ENCODE peak calls at places on chromosome 5, in six cellular contexts. T is GM12891, G is K562, C is HepG2, S is GM12878, N is H1. M is an unnamed sample.
A peak's percentile ranks its signal among the peaks of the same experiment; 100 is the strongest.

GRCh38 chr5:125376059-125376641 is 629.7 kb upstream of the ZNF608 start:
- DNase-seq in T (no peak), G (no peak), C (no peak), S (no peak), N (no peak), M (no peak)

GRCh38 chr5:72202331-72202825 is 95.1 kb downstream of the MAP1B start:
- DNase-seq in T (no peak), G (no peak), C (no peak), S (no peak), N (no peak), M (no peak)

GRCh38 chr5:11524188-11524587 is 380.1 kb downstream of the CTNND2 start:
- DNase-seq in T (no peak), G (no peak), C (no peak), S (no peak), N (no peak), M (no peak)

GRCh38 chr5:143322931-143323330 is 80.6 kb downstream of the NR3C1 start:
- DNase-seq in T (no peak), G (no peak), C (no peak), S (no peak), N (no peak), M (no peak)

GRCh38 chr5:148970228-148970627 is 92.6 kb downstream of the SH3TC2 start:
- DNase-seq in T (no peak), G (no peak), C (no peak), S (no peak), N (peak; percentile 40), M (no peak)

GRCh38 chr5:154493274-154493673 is 15.2 kb upstream of the HAND1 start:
- DNase-seq in T (no peak), G (no peak), C (no peak), S (no peak), N (peak; percentile 55), M (no peak)

GRCh38 chr5:151684690-151685361 is 1.9 kb downstream of the SPARC start:
- DNase-seq in T (no peak), G (peak; percentile 56), C (no peak), S (no peak), N (peak; percentile 72), M (no peak)

GRCh38 chr5:137291436-137291835 is 207.7 kb downstream of the SPOCK1 start:
- DNase-seq in T (no peak), G (no peak), C (no peak), S (no peak), N (peak; percentile 13), M (no peak)

GRCh38 chr5:111942661-111943401 is 185.8 kb upstream of the NREP start:
- DNase-seq in T (no peak), G (no peak), C (no peak), S (no peak), N (no peak), M (no peak)

GRCh38 chr5:2288466-2288865 is 405.7 kb upstream of the IRX4 start:
- DNase-seq in T (no peak), G (no peak), C (no peak), S (no peak), N (no peak), M (no peak)

GRCh38 chr5:33649801-33650482 is 209.2 kb downstream of the TARS1 start:
- DNase-seq in T (no peak), G (no peak), C (no peak), S (no peak), N (no peak), M (no peak)

GRCh38 chr5:188488-189481 is 2.5 kb upstream of the LRRC14B start:
- DNase-seq in T (peak; percentile 99), G (peak; percentile 92), C (peak; percentile 77), S (peak; percentile 28), N (peak; percentile 97), M (peak; percentile 97)

GRCh38 chr5:72378636-72379289 is 58.6 kb downstream of the PTCD2 start:
- DNase-seq in T (no peak), G (no peak), C (no peak), S (no peak), N (no peak), M (no peak)

GRCh38 chr5:134466241-134467069 is 54.8 kb upstream of the CDKN2AIPNL start:
- DNase-seq in T (peak; percentile 51), G (peak; percentile 93), C (peak; percentile 86), S (no peak), N (peak; percentile 88), M (peak; percentile 46)

GRCh38 chr5:163569284-163569683 is 63.9 kb downstream of the MAT2B start:
- DNase-seq in T (no peak), G (no peak), C (no peak), S (no peak), N (no peak), M (no peak)

GRCh38 chr5:77133061-77133758 is 46.1 kb upstream of the ZBED3 start:
- DNase-seq in T (no peak), G (no peak), C (peak; percentile 45), S (no peak), N (no peak), M (no peak)

GRCh38 chr5:168681556-168682183 is 102.5 kb upstream of the PANK3 start:
- DNase-seq in T (no peak), G (no peak), C (peak; percentile 16), S (no peak), N (no peak), M (no peak)

GRCh38 chr5:147481376-147481775 is 28.5 kb downstream of the DPYSL3 start:
- DNase-seq in T (no peak), G (no peak), C (no peak), S (no peak), N (no peak), M (no peak)

GRCh38 chr5:41778410-41778809 is 91.8 kb downstream of the OXCT1 start:
- DNase-seq in T (no peak), G (no peak), C (no peak), S (no peak), N (no peak), M (no peak)

GRCh38 chr5:159451197-159452052 is 121.1 kb upstream of the IL12B start:
- DNase-seq in T (no peak), G (no peak), C (no peak), S (no peak), N (no peak), M (no peak)

GRCh38 chr5:42655982-42656660 is 100.5 kb upstream of the CCDC152 start:
- DNase-seq in T (no peak), G (no peak), C (no peak), S (no peak), N (no peak), M (no peak)

GRCh38 chr5:56815657-56816545 is 552 bp downstream of the MAP3K1 start:
- DNase-seq in T (peak; percentile 49), G (peak; percentile 41), C (no peak), S (no peak), N (peak; percentile 72), M (peak; percentile 42)

GRCh38 chr5:133758641-133759040 is 146.3 kb upstream of the FSTL4 start:
- DNase-seq in T (no peak), G (no peak), C (no peak), S (no peak), N (no peak), M (no peak)

GRCh38 chr5:91345466-91345865 is 37.7 kb downstream of the ARRDC3 start:
- DNase-seq in T (no peak), G (no peak), C (no peak), S (no peak), N (no peak), M (no peak)

GRCh38 chr5:154206291-154206690 is 15.8 kb downstream of the GALNT10 start:
- DNase-seq in T (no peak), G (no peak), C (no peak), S (no peak), N (no peak), M (no peak)

GRCh38 chr5:54673523-54674225 is 156.1 kb downstream of the SNX18 start:
- DNase-seq in T (no peak), G (no peak), C (no peak), S (peak; percentile 7), N (no peak), M (peak; percentile 5)

GRCh38 chr5:67677422-67677970 is 480.9 kb upstream of the CD180 start:
- DNase-seq in T (no peak), G (no peak), C (no peak), S (no peak), N (no peak), M (no peak)
- TF ChIP-seq POLR2AphosphoS5 in T (no peak), G (no peak), C (no peak), S (no peak), N (no peak), M (no peak)

DNA sequence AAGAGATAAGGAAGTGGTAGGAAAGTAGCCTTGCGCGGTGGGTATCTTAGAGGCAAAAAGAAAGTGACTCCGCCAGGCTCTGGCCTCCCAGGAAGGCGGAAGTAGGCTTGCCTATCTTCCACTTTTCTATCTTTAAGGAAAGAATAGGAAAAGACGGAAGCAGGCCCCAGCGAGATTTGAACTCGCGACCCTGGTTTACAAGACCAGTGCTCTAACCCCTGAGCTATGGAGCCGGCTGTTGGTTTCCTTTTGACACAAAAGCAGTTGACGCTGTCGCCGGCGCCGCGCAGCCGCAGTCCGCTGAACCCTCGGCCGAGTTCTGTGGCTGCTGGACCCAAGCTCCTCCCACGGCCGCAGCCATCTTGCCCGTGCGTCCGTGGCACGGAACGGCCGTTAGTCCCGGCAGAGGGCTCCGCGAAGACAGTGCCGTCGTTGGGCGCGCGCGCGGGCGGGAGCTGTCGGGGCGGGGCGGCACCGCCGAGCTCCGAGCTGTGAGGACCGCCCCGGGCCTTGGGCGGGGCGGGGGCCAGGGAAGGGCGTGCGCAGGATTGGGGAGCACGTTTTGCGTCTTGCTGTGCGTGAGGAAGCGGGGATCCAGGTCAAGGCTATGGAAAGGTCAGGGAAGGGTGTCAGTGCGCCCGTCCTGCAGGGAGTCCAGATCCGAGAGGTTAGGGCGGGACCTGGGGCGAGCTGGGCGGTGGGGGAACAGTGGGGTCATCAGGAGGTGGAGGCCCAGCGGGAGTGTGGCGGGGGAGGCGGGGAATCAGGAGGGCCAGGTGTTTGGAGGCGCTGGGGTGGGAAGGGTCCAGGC is 13.3 kb downstream of the TRIM7 start:
- DNase-seq in T (peak; percentile 87), G (peak; percentile 96), C (peak; percentile 88), S (peak; percentile 83), N (peak; percentile 100), M (peak; percentile 89)
- TF ChIP-seq POLR2A in T (no peak), G (peak; percentile 74), C (peak; percentile 51), S (peak; percentile 91), N (no peak), M (peak; percentile 73)

GRCh38 chr5:38208782-38209378 is 49.5 kb upstream of the EGFLAM start:
- DNase-seq in T (no peak), G (peak; percentile 69), C (peak; percentile 46), S (no peak), N (no peak), M (no peak)
- TF ChIP-seq TAF1 in T (no peak), G (no peak), C (no peak), S (no peak), N (no peak), M (no peak)

DNA sequence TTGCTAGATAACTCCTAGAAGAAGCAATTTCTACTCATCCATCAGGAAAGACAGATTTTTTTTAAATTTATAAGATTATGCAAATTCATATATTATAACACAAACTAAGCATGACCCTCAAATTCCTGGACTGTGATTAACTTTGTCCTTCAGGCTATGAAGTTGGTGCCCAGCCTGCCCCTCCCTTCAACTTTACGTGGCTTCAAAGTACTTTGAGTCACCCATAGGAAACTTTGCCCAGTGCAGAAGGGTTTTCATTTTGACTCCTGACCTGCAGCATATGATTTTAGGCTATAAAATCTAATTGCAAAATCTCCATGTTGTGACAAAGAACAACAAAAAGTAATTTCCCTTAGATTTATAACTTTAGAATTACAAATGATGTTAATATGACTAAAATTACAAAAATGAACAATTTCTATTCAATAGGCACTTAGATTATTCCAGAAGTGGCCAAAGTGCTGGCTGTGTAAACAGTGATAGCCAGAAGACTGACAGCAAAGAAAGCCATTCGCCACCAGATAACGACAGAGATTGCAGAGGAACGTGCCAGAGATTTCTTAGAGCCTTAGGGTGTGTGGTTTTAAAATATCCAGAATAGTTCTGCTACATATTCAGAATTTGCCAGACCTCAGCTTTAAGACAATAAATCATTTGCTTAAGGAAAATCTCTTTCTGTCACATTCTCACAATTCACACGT is 197.4 kb downstream of the SEMA5A start:
- DNase-seq in T (no peak), G (no peak), C (no peak), S (no peak), N (no peak), M (no peak)
- TF ChIP-seq POLR2AphosphoS5 in T (no peak), G (no peak), C (no peak), S (no peak), N (no peak), M (no peak)